ENCODE peak calls at places on chromosomes 12 and 14, in six cellular contexts. One of them, this sample, is unnamed.

GRCh38 chr14:102057480-102058114 is 29.2 kb downstream of the HSP90AA1 start:
- DNase-seq in HFF-Myc: no peak
- DNase-seq in GOT3: no peak
- DNase-seq in T-helper 1 cell: no peak
- DNase-seq in posterior cingulate gyrus: no peak
- DNase-seq in HTR-8/SVneo: no peak
- DNase-seq in this sample: no peak

GRCh38 chr12:7588703-7589329 is 76.9 kb downstream of the APOBEC1 start:
- DNase-seq in HFF-Myc: peak
- DNase-seq in GOT3: no peak
- DNase-seq in T-helper 1 cell: no peak
- DNase-seq in posterior cingulate gyrus: no peak
- DNase-seq in HTR-8/SVneo: peak
- DNase-seq in this sample: peak

GRCh38 chr12:20369164-20370000 is 1.0 kb downstream of the PDE3A start:
- DNase-seq in HFF-Myc: no peak
- DNase-seq in GOT3: peak
- DNase-seq in T-helper 1 cell: no peak
- DNase-seq in posterior cingulate gyrus: peak
- DNase-seq in HTR-8/SVneo: peak
- DNase-seq in this sample: no peak

GRCh38 chr14:71021347-71022014 is 114.2 kb downstream of the PCNX1 start:
- DNase-seq in HFF-Myc: peak
- DNase-seq in GOT3: no peak
- DNase-seq in T-helper 1 cell: no peak
- DNase-seq in posterior cingulate gyrus: no peak
- DNase-seq in HTR-8/SVneo: peak
- DNase-seq in this sample: peak

GRCh38 chr12:27434673-27435565 is 11.6 kb upstream of the SMCO2 start:
- DNase-seq in HFF-Myc: no peak
- DNase-seq in GOT3: no peak
- DNase-seq in T-helper 1 cell: no peak
- DNase-seq in posterior cingulate gyrus: peak
- DNase-seq in HTR-8/SVneo: peak
- DNase-seq in this sample: no peak

GRCh38 chr12:63862187-63863107 is 17.9 kb downstream of the SRGAP1 start:
- DNase-seq in HFF-Myc: no peak
- DNase-seq in GOT3: no peak
- DNase-seq in T-helper 1 cell: no peak
- DNase-seq in posterior cingulate gyrus: no peak
- DNase-seq in HTR-8/SVneo: peak
- DNase-seq in this sample: no peak

GRCh38 chr12:55899035-55899434 is 28.7 kb downstream of the PYM1 start:
- DNase-seq in HFF-Myc: peak
- DNase-seq in GOT3: no peak
- DNase-seq in T-helper 1 cell: no peak
- DNase-seq in posterior cingulate gyrus: no peak
- DNase-seq in HTR-8/SVneo: no peak
- DNase-seq in this sample: no peak

GRCh38 chr12:19239616-19240234 is 110.2 kb downstream of the PLEKHA5 start:
- DNase-seq in HFF-Myc: no peak
- DNase-seq in GOT3: no peak
- DNase-seq in T-helper 1 cell: no peak
- DNase-seq in posterior cingulate gyrus: no peak
- DNase-seq in HTR-8/SVneo: no peak
- DNase-seq in this sample: no peak

GRCh38 chr12:69834566-69834965 is 9.5 kb downstream of the MYRFL start:
- DNase-seq in HFF-Myc: no peak
- DNase-seq in GOT3: no peak
- DNase-seq in T-helper 1 cell: no peak
- DNase-seq in posterior cingulate gyrus: no peak
- DNase-seq in HTR-8/SVneo: no peak
- DNase-seq in this sample: no peak

GRCh38 chr12:75854681-75855309 is 176.8 kb downstream of the PHLDA1 start:
- DNase-seq in HFF-Myc: peak
- DNase-seq in GOT3: no peak
- DNase-seq in T-helper 1 cell: no peak
- DNase-seq in posterior cingulate gyrus: no peak
- DNase-seq in HTR-8/SVneo: no peak
- DNase-seq in this sample: peak

GRCh38 chr14:98819867-98820206 is 452.2 kb downstream of the BCL11B start:
- DNase-seq in HFF-Myc: no peak
- DNase-seq in GOT3: no peak
- DNase-seq in T-helper 1 cell: no peak
- DNase-seq in posterior cingulate gyrus: no peak
- DNase-seq in HTR-8/SVneo: no peak
- DNase-seq in this sample: no peak

GRCh38 chr12:112664569-112664968 is 127.0 kb upstream of the RPH3A start:
- DNase-seq in HFF-Myc: no peak
- DNase-seq in GOT3: no peak
- DNase-seq in T-helper 1 cell: no peak
- DNase-seq in posterior cingulate gyrus: no peak
- DNase-seq in HTR-8/SVneo: peak
- DNase-seq in this sample: no peak

GRCh38 chr12:12975322-12976077 is 23.5 kb upstream of the GPRC5D start:
- DNase-seq in HFF-Myc: no peak
- DNase-seq in GOT3: no peak
- DNase-seq in T-helper 1 cell: no peak
- DNase-seq in posterior cingulate gyrus: peak
- DNase-seq in HTR-8/SVneo: peak
- DNase-seq in this sample: no peak

GRCh38 chr12:2539938-2540337 is 254.8 kb upstream of the FKBP4 start:
- DNase-seq in HFF-Myc: no peak
- DNase-seq in GOT3: no peak
- DNase-seq in T-helper 1 cell: no peak
- DNase-seq in posterior cingulate gyrus: no peak
- DNase-seq in HTR-8/SVneo: no peak
- DNase-seq in this sample: no peak

GRCh38 chr14:70190156-70190555 is 1.4 kb upstream of the SLC8A3 start:
- DNase-seq in HFF-Myc: no peak
- DNase-seq in GOT3: no peak
- DNase-seq in T-helper 1 cell: no peak
- DNase-seq in posterior cingulate gyrus: no peak
- DNase-seq in HTR-8/SVneo: no peak
- DNase-seq in this sample: no peak

GRCh38 chr12:129520736-129521135 is 383.1 kb downstream of the TMEM132D start:
- DNase-seq in HFF-Myc: no peak
- DNase-seq in GOT3: no peak
- DNase-seq in T-helper 1 cell: no peak
- DNase-seq in posterior cingulate gyrus: no peak
- DNase-seq in HTR-8/SVneo: no peak
- DNase-seq in this sample: no peak

GRCh38 chr14:94181835-94182234 is 7.7 kb downstream of the PPP4R4 start:
- DNase-seq in HFF-Myc: no peak
- DNase-seq in GOT3: no peak
- DNase-seq in T-helper 1 cell: no peak
- DNase-seq in posterior cingulate gyrus: no peak
- DNase-seq in HTR-8/SVneo: no peak
- DNase-seq in this sample: no peak

This sample was measured in GM04504.